ENCODE peak calls at places on chromosomes 2 and 18, in four cellular contexts. One of them, this sample, is unnamed.

GRCh38 chr2:152718909-152719645 is 657 bp downstream of the ARL6IP6 start:
- DNase-seq in amniotic stem cell: no peak
- DNase-seq in ELR: peak; percentile 80
- DNase-seq in NCI-H1694 treated with DMSO at 0.1 percent for 48 hours: peak; percentile 59
- DNase-seq in this sample: peak; percentile 80

GRCh38 chr2:43899589-43899988 is 60.8 kb downstream of the ABCG8 start:
- DNase-seq in amniotic stem cell: no peak
- DNase-seq in NCI-H1694 treated with DMSO at 0.1 percent for 48 hours: no peak
- DNase-seq in ELR: no peak
- DNase-seq in this sample: no peak

GRCh38 chr2:163757811-163758210 is 22.0 kb upstream of the FIGN start:
- DNase-seq in NCI-H1694 treated with DMSO at 0.1 percent for 48 hours: no peak
- DNase-seq in ELR: no peak
- DNase-seq in amniotic stem cell: no peak
- DNase-seq in this sample: no peak

GRCh38 chr2:240921319-240922233 is 15.4 kb downstream of the CROCC2 start:
- DNase-seq in amniotic stem cell: peak; percentile 86
- DNase-seq in ELR: peak; percentile 97
- DNase-seq in NCI-H1694 treated with DMSO at 0.1 percent for 48 hours: no peak
- DNase-seq in this sample: no peak

GRCh38 chr2:74427551-74427950 is 6.0 kb downstream of the WDR54 start:
- DNase-seq in NCI-H1694 treated with DMSO at 0.1 percent for 48 hours: no peak
- DNase-seq in ELR: peak; percentile 53
- DNase-seq in amniotic stem cell: no peak
- DNase-seq in this sample: no peak

GRCh38 chr2:67600472-67600871 is 203.3 kb downstream of the ETAA1 start:
- DNase-seq in NCI-H1694 treated with DMSO at 0.1 percent for 48 hours: no peak
- DNase-seq in ELR: peak; percentile 19
- DNase-seq in amniotic stem cell: no peak
- DNase-seq in this sample: no peak

GRCh38 chr2:236749346-236749745 is 179.7 kb downstream of the ACKR3 start:
- DNase-seq in NCI-H1694 treated with DMSO at 0.1 percent for 48 hours: no peak
- DNase-seq in amniotic stem cell: no peak
- DNase-seq in ELR: peak; percentile 56
- DNase-seq in this sample: no peak

GRCh38 chr2:197198890-197199289 is 111.7 kb downstream of the ANKRD44 start:
- DNase-seq in amniotic stem cell: no peak
- DNase-seq in ELR: no peak
- DNase-seq in NCI-H1694 treated with DMSO at 0.1 percent for 48 hours: peak; percentile 16
- DNase-seq in this sample: peak; percentile 44

GRCh38 chr2:218658671-218659257 is 659 bp downstream of the ZNF142 start:
- DNase-seq in amniotic stem cell: peak; percentile 42
- DNase-seq in ELR: peak; percentile 72
- DNase-seq in NCI-H1694 treated with DMSO at 0.1 percent for 48 hours: peak; percentile 25
- DNase-seq in this sample: peak; percentile 22

GRCh38 chr2:32427672-32428622 is 71.1 kb downstream of the BIRC6 start:
- DNase-seq in amniotic stem cell: no peak
- DNase-seq in NCI-H1694 treated with DMSO at 0.1 percent for 48 hours: peak; percentile 29
- DNase-seq in ELR: no peak
- DNase-seq in this sample: no peak

GRCh38 chr2:29066989-29067605 is 7.2 kb downstream of the PCARE start:
- DNase-seq in ELR: peak; percentile 32
- DNase-seq in amniotic stem cell: no peak
- DNase-seq in NCI-H1694 treated with DMSO at 0.1 percent for 48 hours: no peak
- DNase-seq in this sample: no peak

GRCh38 chr2:111200333-111200879 is 79.7 kb downstream of the BCL2L11 start:
- DNase-seq in NCI-H1694 treated with DMSO at 0.1 percent for 48 hours: peak; percentile 17
- DNase-seq in ELR: no peak
- DNase-seq in amniotic stem cell: no peak
- DNase-seq in this sample: no peak

GRCh38 chr18:49029628-49030027 is 78.9 kb upstream of the SMAD7 start:
- DNase-seq in NCI-H1694 treated with DMSO at 0.1 percent for 48 hours: no peak
- DNase-seq in amniotic stem cell: no peak
- DNase-seq in ELR: no peak
- DNase-seq in this sample: no peak

GRCh38 chr18:26524002-26524401 is 24.4 kb downstream of the KCTD1 start:
- DNase-seq in NCI-H1694 treated with DMSO at 0.1 percent for 48 hours: no peak
- DNase-seq in ELR: no peak
- DNase-seq in amniotic stem cell: no peak
- DNase-seq in this sample: no peak